ENCODE peak calls at places on chromosomes 7 and 10, in five cellular contexts. T is PC-3, E is mammary epithelial cell, H is hepatocyte, O is keratinocyte. R is an unnamed sample.

GRCh38 chr10:3574451-3574850 is 210.6 kb downstream of the KLF6 start:
- DNase-seq in T (no peak), O (no peak), H (no peak), E (no peak), R (no peak)

GRCh38 chr7:1175597-1175966 is 15.6 kb upstream of the ZFAND2A start:
- DNase-seq in E (no peak), H (no peak), T (no peak), O (no peak), R (no peak)

GRCh38 chr10:62239994-62240393 is 28.6 kb downstream of the RTKN2 start:
- DNase-seq in T (no peak), E (no peak), H (no peak), O (no peak), R (no peak)

GRCh38 chr10:118958984-118959916 is 70.3 kb upstream of the NANOS1 start:
- DNase-seq in T (peak), O (no peak), H (peak), E (peak), R (peak)

GRCh38 chr7:767580-767940 is 40.5 kb upstream of the PRKAR1B start:
- DNase-seq in H (no peak), O (no peak), E (peak), T (no peak), R (peak)

GRCh38 chr7:114629762-114630161 is 215.1 kb downstream of the FOXP2 start:
- DNase-seq in E (no peak), H (no peak), O (no peak), T (no peak), R (no peak)

GRCh38 chr10:14102056-14102455 is 228.7 kb downstream of the FRMD4A start:
- DNase-seq in O (no peak), H (no peak), T (no peak), E (peak), R (no peak)

GRCh38 chr7:84202855-84203254 is 8.3 kb upstream of the SEMA3A start:
- DNase-seq in H (no peak), O (no peak), T (no peak), E (no peak), R (no peak)

GRCh38 chr10:113960617-113961260 is 82.9 kb upstream of the ADRB1 start:
- DNase-seq in H (peak), T (peak), O (no peak), E (peak), R (no peak)

GRCh38 chr7:25950488-25951413 is 201.2 kb upstream of the NFE2L3 start:
- DNase-seq in O (peak), H (peak), E (peak), T (peak), R (peak)

GRCh38 chr7:123355576-123356195 is 155.9 kb upstream of the SLC13A1 start:
- DNase-seq in E (peak), T (peak), H (peak), O (no peak), R (no peak)

GRCh38 chr7:134623193-134623592 is 23.5 kb upstream of the BPGM start:
- DNase-seq in H (no peak), T (no peak), E (peak), O (peak), R (peak)

GRCh38 chr7:158771213-158771817 is 58.0 kb downstream of the ESYT2 start:
- DNase-seq in H (no peak), O (no peak), T (no peak), E (no peak), R (no peak)

GRCh38 chr7:17852361-17852760 is 87.9 kb downstream of the SNX13 start:
- DNase-seq in O (no peak), T (no peak), E (no peak), H (no peak), R (no peak)

GRCh38 chr10:34768261-34768971 is 46.7 kb downstream of the PARD3 start:
- DNase-seq in T (peak), H (no peak), O (no peak), E (peak), R (peak)

GRCh38 chr10:79123547-79123963 is 54.8 kb downstream of the ZMIZ1 start:
- DNase-seq in E (no peak), O (no peak), T (no peak), H (no peak), R (no peak)

GRCh38 chr10:86258488-86258887 is 108.1 kb downstream of the GRID1 start:
- DNase-seq in T (no peak), O (no peak), E (no peak), H (no peak), R (no peak)

GRCh38 chr10:121637437-121637836 is 39.2 kb upstream of the FGFR2 start:
- DNase-seq in O (no peak), E (no peak), T (no peak), H (no peak), R (no peak)

GRCh38 chr10:34907743-34908425 is 92.8 kb upstream of the PARD3 start:
- DNase-seq in E (no peak), T (no peak), O (no peak), H (no peak), R (no peak)

GRCh38 chr7:122572706-122573105 is 126.2 kb downstream of the RNF133 start:
- DNase-seq in T (no peak), O (no peak), H (no peak), E (no peak), R (no peak)

GRCh38 chr10:11014671-11015141 is 3.0 kb upstream of the CELF2 start:
- DNase-seq in E (no peak), T (no peak), H (no peak), O (no peak), R (no peak)

GRCh38 chr7:93117852-93118530 is at the start of gene SAMD9:
- DNase-seq in T (peak), E (peak), H (peak), O (no peak), R (peak)

GRCh38 chr7:70434376-70434775 is 697.6 kb upstream of the GALNT17 start:
- DNase-seq in O (no peak), T (no peak), E (no peak), H (no peak), R (peak)

GRCh38 chr10:121860810-121861209 is 67.0 kb downstream of the ATE1 start:
- DNase-seq in H (no peak), T (no peak), O (no peak), E (no peak), R (no peak)

GRCh38 chr7:74606909-74607255 is 50.6 kb upstream of the GTF2I start:
- DNase-seq in E (no peak), H (no peak), O (no peak), T (no peak), R (no peak)

GRCh38 chr7:74612015-74612829 is 45.3 kb upstream of the GTF2I start:
- DNase-seq in T (no peak), E (peak), O (peak), H (no peak), R (peak)

GRCh38 chr7:74604326-74605020 is 53.0 kb upstream of the GTF2I start:
- DNase-seq in E (no peak), H (no peak), O (no peak), T (peak), R (no peak)

DNA sequence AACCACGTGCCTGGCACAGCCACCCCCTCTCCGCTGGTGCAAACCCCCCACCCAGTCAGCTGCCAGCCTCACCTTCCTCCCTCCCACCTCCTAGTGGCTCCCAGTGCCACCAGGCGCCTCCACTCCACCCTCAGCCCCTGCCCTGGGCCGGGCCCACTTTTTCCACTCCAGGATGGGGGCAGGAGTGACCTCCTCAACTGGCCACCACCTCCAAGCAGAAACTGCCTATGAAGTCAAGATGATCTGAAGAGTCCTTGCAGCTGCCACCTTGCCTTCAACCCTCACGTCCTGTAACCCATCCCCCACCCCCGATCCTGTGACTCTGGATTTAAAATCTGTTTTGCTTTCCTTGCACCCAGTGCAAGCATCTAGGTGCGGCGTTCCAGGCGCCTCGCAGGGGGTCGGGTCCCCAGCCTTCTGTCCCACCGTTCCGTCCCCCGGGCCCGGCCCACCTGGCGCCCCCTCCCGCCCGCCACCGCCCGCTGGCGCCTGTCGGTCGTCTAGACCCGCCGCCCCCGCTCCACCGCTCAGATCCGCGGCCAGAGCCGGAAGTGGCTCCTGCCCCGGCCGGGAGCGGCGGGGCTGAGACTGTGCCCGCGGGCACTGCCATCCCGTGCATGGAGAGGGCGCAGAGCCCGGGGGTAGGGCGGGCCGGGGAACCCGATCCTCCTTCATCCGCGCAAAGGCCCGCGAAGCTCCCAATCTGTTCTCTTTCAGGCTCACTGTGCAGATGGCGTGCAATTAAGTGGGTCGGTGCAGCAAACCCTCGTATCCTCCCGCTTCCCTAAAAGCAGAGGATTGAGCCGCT is 51.2 kb upstream of the GTF2I start:
- DNase-seq in H (peak), E (no peak), O (no peak), T (peak), R (no peak)
- TF ChIP-seq CTCF in H (peak), E (no peak), O (no peak), T (peak), R (no peak)

DNA sequence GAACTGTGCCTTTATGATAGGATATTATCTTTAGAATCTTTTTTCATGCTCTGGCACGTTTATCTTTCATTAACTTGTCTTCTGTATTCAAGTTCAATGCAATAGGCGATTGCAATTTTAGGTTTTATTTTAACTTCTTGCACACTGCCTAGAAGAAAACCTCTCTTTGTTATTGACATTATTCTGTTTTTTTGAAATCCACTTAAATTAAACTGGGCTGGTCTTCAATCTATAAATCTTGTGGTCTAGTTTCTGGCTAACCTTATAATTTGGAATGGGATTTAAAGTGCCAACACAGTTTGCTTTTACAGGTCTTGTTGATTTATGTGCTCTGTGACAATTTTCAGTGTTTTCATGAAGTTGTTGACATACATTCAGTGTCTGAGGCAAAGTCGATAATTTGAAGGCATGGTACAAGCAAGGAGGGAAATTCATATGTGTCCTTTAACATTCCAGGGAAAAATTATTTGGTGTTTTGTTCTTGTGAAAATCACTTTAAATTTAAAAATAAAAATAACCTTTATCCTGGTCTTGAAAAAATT is 240.9 kb downstream of the KIAA1217 start:
- DNase-seq in O (no peak), E (no peak), H (no peak), T (no peak), R (no peak)
- H3K27ac ChIP-seq in O (peak), E (peak), H (peak), T (no peak), R (no peak)

GRCh38 chr7:107128217-107128616 is 40.6 kb upstream of the HBP1 start:
- DNase-seq in H (no peak), E (no peak), O (no peak), T (no peak), R (no peak)
- TF ChIP-seq CTCF in H (no peak), E (no peak), O (no peak), T (no peak), R (no peak)

GRCh38 chr10:36269222-36269621 is 627.1 kb upstream of the FZD8 start:
- DNase-seq in E (peak), H (no peak), T (no peak), O (no peak), R (no peak)

GRCh38 chr10:36263871-36264270 is 621.8 kb upstream of the FZD8 start:
- DNase-seq in T (peak), O (no peak), E (peak), H (no peak), R (no peak)

GRCh38 chr10:36271631-36272340 is 629.7 kb upstream of the FZD8 start:
- DNase-seq in H (no peak), E (peak), T (peak), O (peak), R (no peak)

DNA sequence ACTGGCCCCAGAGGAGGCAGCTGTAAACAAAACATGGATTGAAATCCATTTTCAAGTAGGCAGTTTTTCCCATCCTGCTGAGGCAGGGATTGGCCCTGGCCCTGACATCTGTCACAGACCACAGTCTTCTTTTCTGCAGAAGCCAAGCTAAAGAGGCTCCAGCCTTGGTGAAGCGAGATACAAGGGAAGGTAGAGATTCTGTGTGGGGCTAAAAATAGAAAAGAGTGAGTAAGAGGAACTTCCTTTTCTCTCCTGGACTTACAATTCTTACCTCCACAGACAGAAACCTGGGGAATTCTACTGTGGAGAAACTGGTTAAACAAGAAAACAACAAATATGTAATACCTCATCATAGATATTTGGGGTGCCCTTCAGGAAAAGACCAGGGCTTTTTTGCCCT is 624.8 kb upstream of the FZD8 start:
- DNase-seq in T (peak), E (peak), H (no peak), O (no peak), R (peak)
- H3K27ac ChIP-seq in T (peak), E (peak), H (no peak), O (peak), R (no peak)

DNA sequence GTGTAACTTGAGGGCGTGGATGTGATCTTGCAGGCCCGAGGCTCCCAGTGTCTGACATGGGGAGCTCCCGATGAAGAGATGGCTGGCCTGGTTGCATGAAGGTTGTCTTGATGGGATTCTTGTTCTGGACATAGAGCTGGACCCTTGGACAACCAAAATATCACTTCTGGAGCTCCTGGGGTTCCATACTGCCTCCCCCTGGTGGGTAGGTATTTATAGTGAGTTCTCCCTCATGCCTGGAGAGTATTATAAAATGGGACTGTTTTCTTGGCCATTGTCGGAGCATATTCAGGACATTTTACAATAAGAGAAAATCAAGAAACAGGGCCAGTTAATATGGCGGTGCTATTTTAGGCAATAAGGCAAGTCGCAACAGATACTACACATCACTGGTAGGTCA is 32.6 kb upstream of the GIMAP8 start:
- DNase-seq in T (no peak), H (no peak), O (no peak), E (no peak), R (no peak)
- TF ChIP-seq CTCF in T (peak), H (no peak), O (peak), E (peak), R (no peak)

DNA sequence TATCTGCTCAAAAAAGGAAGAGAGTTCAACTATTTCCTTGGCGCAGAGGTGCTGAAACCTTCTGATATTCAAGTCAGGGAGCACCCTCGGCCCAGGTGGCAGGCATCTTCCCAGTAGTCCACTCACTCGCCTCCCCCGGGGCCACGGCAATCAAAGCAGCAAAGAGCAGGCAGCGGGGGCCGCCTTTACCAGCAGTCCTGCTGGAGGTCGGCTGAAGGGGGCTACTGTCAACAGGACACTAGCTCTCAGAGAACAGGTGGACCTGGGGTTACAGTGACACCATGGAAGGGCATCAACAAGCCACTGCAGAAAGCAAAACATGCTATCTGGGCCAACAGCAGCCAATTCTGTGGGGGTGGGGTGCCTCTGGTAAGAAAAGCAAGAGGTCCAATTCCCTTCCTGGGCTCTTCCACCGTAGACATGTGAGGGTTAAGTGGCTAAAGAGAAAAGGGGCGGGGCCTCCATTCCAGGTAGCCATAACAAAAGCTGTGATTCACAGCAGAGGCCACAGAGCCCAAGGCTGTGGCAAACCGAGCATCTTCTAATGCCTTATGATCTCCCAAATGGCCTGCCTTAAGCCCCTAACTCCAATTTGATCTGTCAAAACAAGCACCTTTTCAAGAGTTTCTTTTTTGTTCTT is 9.4 kb downstream of the FZD9 start:
- DNase-seq in T (no peak), H (no peak), E (no peak), O (no peak), R (no peak)
- H3K27ac ChIP-seq in T (no peak), H (no peak), E (no peak), O (no peak), R (peak)

DNA sequence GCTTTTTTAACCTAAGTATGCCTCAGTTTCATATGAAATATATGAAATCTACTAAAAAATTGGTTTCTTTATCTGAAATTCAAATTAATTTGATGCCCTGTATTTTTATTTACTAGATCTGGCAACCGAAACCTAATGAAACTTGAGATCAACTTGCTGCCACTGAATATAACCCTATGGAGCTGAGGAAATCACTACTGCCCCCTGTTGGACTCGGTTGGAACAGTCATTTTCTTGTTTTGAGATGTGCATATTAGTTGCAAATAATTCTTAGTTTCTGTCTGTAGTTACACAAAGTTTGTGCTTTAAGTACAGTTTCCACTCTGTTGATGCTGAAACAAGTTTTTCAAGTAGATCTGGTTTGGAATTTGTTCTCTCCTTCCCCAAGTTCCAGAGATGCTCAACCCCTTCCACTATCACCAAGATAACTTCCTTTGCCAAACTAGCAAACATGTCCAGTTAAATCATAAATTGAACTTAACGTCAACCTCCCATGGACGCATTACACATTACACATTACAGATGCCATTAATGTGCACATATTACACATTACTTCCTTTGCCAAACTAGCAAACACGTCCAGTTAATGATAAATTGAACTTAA is 22.2 kb upstream of the EXOC4 start:
- DNase-seq in O (no peak), E (peak), T (peak), H (peak), R (no peak)
- TF ChIP-seq CTCF in O (peak), E (peak), T (peak), H (peak), R (peak)

DNA sequence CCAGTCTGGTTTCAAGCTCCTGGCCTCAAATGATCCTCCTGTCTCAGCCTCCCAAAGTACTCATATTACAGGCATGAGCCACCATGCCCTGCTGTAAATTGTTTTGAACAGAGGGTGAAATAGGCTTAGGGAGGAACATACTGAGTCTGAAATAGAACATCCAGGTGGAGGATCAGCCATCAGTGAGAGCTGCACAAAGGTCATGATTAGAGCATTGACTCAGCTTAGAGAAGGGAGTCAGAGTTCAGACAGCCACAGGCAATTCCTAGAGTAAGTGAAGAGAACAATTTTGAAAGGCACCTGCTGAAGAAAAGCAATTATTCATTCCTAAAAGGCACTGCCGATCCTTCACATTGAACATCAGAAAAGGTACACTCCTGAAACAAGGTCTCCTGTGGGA is 15.9 kb upstream of the NEBL start:
- DNase-seq in E (no peak), T (no peak), O (no peak), H (no peak), R (no peak)
- H3K27ac ChIP-seq in E (no peak), T (no peak), O (no peak), H (no peak), R (no peak)

R was measured in RWPE1.